ENCODE peak calls at places on chromosomes 3 and 15, in eight cellular contexts. K is adipocyte, Z is NCI-H1092, M is stomach, Y is RWPE1, W is fibroblast of mammary gland, V is BJ, E is substantia nigra. R is an unnamed sample.

GRCh38 chr15:101452572-101452971 is 36.9 kb downstream of the PCSK6 start:
- DNase-seq in E (no peak), W (no peak), Z (no peak), M (no peak), V (no peak), K (no peak), Y (no peak), R (no peak)

GRCh38 chr3:139292192-139292591 is 51.6 kb upstream of the MRPS22 start:
- DNase-seq in Y (no peak), E (no peak), Z (no peak), M (no peak), W (peak), V (no peak), K (no peak), R (no peak)

GRCh38 chr3:37056826-37057225 is 63.5 kb downstream of the MLH1 start:
- DNase-seq in W (no peak), Y (no peak), K (no peak), Z (no peak), E (no peak), V (no peak), M (no peak), R (no peak)

GRCh38 chr15:43748376-43748775 is 2.1 kb downstream of the PDIA3 start:
- DNase-seq in W (peak), Z (no peak), K (peak), E (no peak), M (no peak), V (no peak), Y (peak), R (no peak)

GRCh38 chr15:75502360-75502759 is 50.9 kb upstream of the SIN3A start:
- DNase-seq in V (no peak), E (no peak), M (no peak), W (no peak), K (no peak), Z (no peak), Y (no peak), R (no peak)

GRCh38 chr15:75738647-75739325 is 26.1 kb upstream of the CSPG4 start:
- DNase-seq in W (peak), Y (peak), K (peak), Z (peak), V (peak), E (peak), M (peak), R (peak)

GRCh38 chr3:155232605-155233004 is 60.9 kb downstream of the STRIT1 start:
- DNase-seq in Z (no peak), E (peak), K (peak), W (peak), Y (peak), M (peak), V (peak), R (peak)

GRCh38 chr15:88981244-88982215 is 68.4 kb upstream of the MFGE8 start:
- DNase-seq in V (no peak), M (no peak), K (peak), Z (no peak), E (no peak), Y (no peak), W (no peak), R (no peak)

GRCh38 chr3:126999383-126999782 is 16.5 kb downstream of the PLXNA1 start:
- DNase-seq in E (peak), K (no peak), W (no peak), M (no peak), Z (no peak), Y (no peak), V (no peak), R (no peak)

GRCh38 chr15:79067434-79067833 is 23.1 kb downstream of the RASGRF1 start:
- DNase-seq in K (no peak), M (no peak), V (no peak), Y (no peak), E (no peak), Z (no peak), W (no peak), R (no peak)

GRCh38 chr3:150762662-150763121 is 277 bp downstream of the SIAH2 start:
- DNase-seq in W (no peak), E (no peak), Z (no peak), Y (no peak), M (no peak), V (no peak), K (no peak), R (no peak)

GRCh38 chr15:99969261-99969960 is 236.2 kb upstream of the LYSMD4 start:
- DNase-seq in M (no peak), Y (no peak), V (no peak), K (no peak), Z (no peak), W (no peak), E (no peak), R (no peak)

GRCh38 chr3:119378259-119378658 is 84.1 kb downstream of the ARHGAP31 start:
- DNase-seq in Y (no peak), Z (no peak), V (no peak), K (no peak), E (no peak), W (no peak), M (no peak), R (no peak)

GRCh38 chr3:162354343-162354742 is 857.7 kb downstream of the OTOL1 start:
- DNase-seq in E (no peak), Z (no peak), K (peak), Y (no peak), V (peak), W (no peak), M (no peak), R (no peak)

GRCh38 chr3:177057768-177058167 is 139.5 kb downstream of the TBL1XR1 start:
- DNase-seq in M (no peak), K (no peak), Y (no peak), E (no peak), V (no peak), Z (no peak), W (peak), R (no peak)

GRCh38 chr3:108223928-108224327 is 1.7 kb upstream of the IFT57 start:
- DNase-seq in E (no peak), K (peak), Z (no peak), M (no peak), W (peak), V (no peak), Y (no peak), R (no peak)

GRCh38 chr3:97793415-97794019 is 28.3 kb upstream of the CRYBG3 start:
- DNase-seq in E (no peak), K (peak), V (peak), Y (peak), Z (peak), M (no peak), W (peak), R (peak)

GRCh38 chr15:47803767-47804166 is 86.5 kb downstream of the SEMA6D start:
- DNase-seq in Y (peak), V (no peak), W (peak), M (no peak), Z (no peak), E (no peak), K (no peak), R (no peak)

GRCh38 chr3:1195922-1196321 is 103.1 kb downstream of the CNTN6 start:
- DNase-seq in W (peak), Y (no peak), K (no peak), Z (no peak), M (no peak), E (no peak), V (no peak), R (peak)

R was measured in H4.